ENCODE peak calls at places on chromosomes 3 and 15, in eight cellular contexts. L is dorsolateral prefrontal cortex; M is activated T-cell treated with anti-CD3 and anti-CD28 coated beads for 4 hours; K is effector CD4-positive, alpha-beta T cell; Q is activated CD4-positive, alpha-beta T cell treated with anti-CD3 and anti-CD28 coated beads, Interleukin-2, amount 10 ng/mL, durations not matched to agents 24 days and 14 days; B is progenitor cell of endocrine pancreas; T is CD14-positive monocyte; U is hepatocyte. D is an unnamed sample.

GRCh38 chr15:23049984-23050628 is 10.7 kb upstream of the TUBGCP5 start:
- DNase-seq in B (no peak), Q (no peak), K (no peak), T (no peak), U (no peak), L (no peak), M (no peak), D (no peak)

GRCh38 chr3:160400048-160400630 is 689 bp downstream of the SMC4 start:
- DNase-seq in B (peak), U (peak), T (peak), L (peak), M (peak), K (peak), Q (peak), D (peak)

GRCh38 chr3:107674371-107674770 is 151.6 kb downstream of the BBX start:
- DNase-seq in U (no peak), K (no peak), Q (peak), M (no peak), T (no peak), L (peak), B (no peak), D (no peak)

GRCh38 chr15:63856711-63857458 is 23.1 kb upstream of the HERC1 start:
- DNase-seq in U (no peak), M (no peak), L (no peak), T (no peak), B (no peak), Q (no peak), K (no peak), D (no peak)

GRCh38 chr3:8338424-8338823 is 163.2 kb upstream of the LMCD1 start:
- DNase-seq in U (no peak), M (no peak), K (no peak), B (no peak), T (no peak), L (no peak), Q (peak), D (no peak)

GRCh38 chr3:107705046-107705445 is 182.3 kb downstream of the BBX start:
- DNase-seq in Q (no peak), K (no peak), L (no peak), U (no peak), B (no peak), T (no peak), M (no peak), D (no peak)

GRCh38 chr3:10303105-10303504 is 10.4 kb upstream of the GHRL start:
- DNase-seq in B (no peak), L (no peak), Q (no peak), T (no peak), M (no peak), K (no peak), U (no peak), D (no peak)

GRCh38 chr15:74193305-74193718 is 9.3 kb downstream of the STRA6 start:
- DNase-seq in B (no peak), L (no peak), Q (no peak), T (no peak), M (no peak), K (no peak), U (peak), D (no peak)

GRCh38 chr3:126131881-126132750 is 48.2 kb upstream of the SLC41A3 start:
- DNase-seq in T (peak), M (no peak), L (peak), B (no peak), K (no peak), U (no peak), Q (no peak), D (no peak)

GRCh38 chr15:43872416-43873020 is 45.7 kb downstream of the WDR76 start:
- DNase-seq in K (no peak), T (no peak), Q (peak), L (peak), M (no peak), B (peak), U (peak), D (peak)

GRCh38 chr3:32437898-32438297 is 46.2 kb downstream of the CMTM7 start:
- DNase-seq in Q (no peak), K (no peak), T (no peak), M (no peak), B (no peak), U (no peak), L (no peak), D (no peak)

GRCh38 chr15:45276851-45277250 is 24.8 kb downstream of the SLC28A2 start:
- DNase-seq in U (peak), K (no peak), L (no peak), Q (no peak), B (no peak), M (no peak), T (no peak), D (no peak)

GRCh38 chr3:137332296-137332695 is 374.5 kb downstream of the IL20RB start:
- DNase-seq in K (no peak), Q (no peak), B (no peak), M (no peak), T (no peak), L (no peak), U (no peak), D (no peak)

GRCh38 chr3:15629860-15630597 is 28.5 kb downstream of the BTD start:
- DNase-seq in M (peak), K (peak), Q (peak), L (peak), B (no peak), T (peak), U (peak), D (peak)

GRCh38 chr3:124845406-124845805 is 41.8 kb downstream of the ITGB5 start:
- DNase-seq in U (peak), Q (no peak), B (no peak), L (no peak), M (no peak), K (no peak), T (no peak), D (no peak)

GRCh38 chr3:69881756-69882428 is 117.6 kb upstream of the SAMMSON start:
- DNase-seq in B (no peak), T (no peak), L (no peak), K (no peak), Q (no peak), M (no peak), U (no peak), D (no peak)

GRCh38 chr3:191282262-191283215 is 46.7 kb upstream of the CCDC50 start:
- DNase-seq in M (no peak), K (no peak), U (no peak), L (no peak), Q (no peak), T (no peak), B (no peak), D (no peak)

GRCh38 chr3:175716451-175716850 is 857.3 kb downstream of the NAALADL2 start:
- DNase-seq in U (no peak), T (no peak), M (no peak), L (no peak), B (no peak), K (no peak), Q (no peak), D (no peak)

D was measured in effector memory CD4-positive, alpha-beta T cell.